ENCODE peak calls at places on chromosomes 5 and 9, in ten cellular contexts. G is A549, U is NCI-H748 treated with DMSO at 0.1 percent for 48 hours, L is amniotic stem cell, Q is tibial artery, Z is KG1, W is endothelial cell, O is lower lobe of right lung, A is HS-5, T is AG08396. E is an unnamed sample.

GRCh38 chr5:131846536-131846935 is 49.7 kb upstream of the FNIP1 start:
- DNase-seq in G (no peak), U (no peak), L (no peak), Q (no peak), Z (no peak), W (no peak), O (no peak), A (no peak), T (no peak), E (no peak)

GRCh38 chr5:93359958-93360305 is 221.1 kb downstream of the NR2F1-AS1 start:
- DNase-seq in G (no peak), U (no peak), L (no peak), Q (no peak), Z (no peak), W (no peak), O (no peak), A (no peak), T (no peak), E (no peak)

GRCh38 chr5:3218096-3218495 is 377.5 kb upstream of the IRX1 start:
- DNase-seq in G (no peak), U (no peak), L (no peak), Q (no peak), Z (no peak), W (no peak), O (no peak), A (no peak), T (no peak), E (no peak)

GRCh38 chr9:98201102-98201501 is 8.7 kb upstream of the CORO2A start:
- DNase-seq in G (no peak), U (no peak), L (no peak), Q (no peak), Z (no peak), W (no peak), O (no peak), A (no peak), T (no peak), E (no peak)

GRCh38 chr9:10614201-10614870 is 1.5 kb upstream of the PTPRD start:
- DNase-seq in G (no peak), U (no peak), L (no peak), Q (no peak), Z (no peak), W (no peak), O (no peak), A (peak; percentile 6), T (no peak), E (no peak)

GRCh38 chr5:108728566-108729305 is 19.0 kb upstream of the FER start:
- DNase-seq in G (no peak), U (no peak), L (no peak), Q (no peak), Z (no peak), W (peak; percentile 9), O (no peak), A (no peak), T (no peak), E (no peak)

GRCh38 chr9:70398145-70398556 is 16.3 kb downstream of the KLF9 start:
- DNase-seq in G (no peak), U (no peak), L (no peak), Q (no peak), Z (peak; percentile 29), W (no peak), O (no peak), A (no peak), T (no peak), E (no peak)

GRCh38 chr5:168165221-168165965 is 126.1 kb upstream of the WWC1 start:
- DNase-seq in G (no peak), U (peak; percentile 76), L (no peak), Q (no peak), Z (no peak), W (no peak), O (no peak), A (no peak), T (no peak), E (no peak)

GRCh38 chr5:52709171-52709925 is 78.4 kb upstream of the ITGA1 start:
- DNase-seq in G (no peak), U (no peak), L (no peak), Q (no peak), Z (no peak), W (peak; percentile 8), O (no peak), A (no peak), T (no peak), E (no peak)

GRCh38 chr9:109997682-109998081 is 210.3 kb downstream of the C9orf152 start:
- DNase-seq in G (no peak), U (no peak), L (no peak), Q (no peak), Z (no peak), W (no peak), O (no peak), A (no peak), T (no peak), E (no peak)

GRCh38 chr5:67301285-67301904 is 104.8 kb upstream of the CD180 start:
- DNase-seq in G (no peak), U (no peak), L (peak; percentile 37), Q (peak; percentile 94), Z (no peak), W (no peak), O (peak; percentile 63), A (peak; percentile 80), T (peak; percentile 33), E (peak; percentile 77)

GRCh38 chr5:74581988-74582365 is 58.6 kb downstream of the ENC1 start:
- DNase-seq in G (no peak), U (no peak), L (no peak), Q (no peak), Z (no peak), W (no peak), O (no peak), A (no peak), T (no peak), E (no peak)

GRCh38 chr5:150783422-150783928 is 4.9 kb downstream of the SMIM3 start:
- DNase-seq in G (no peak), U (peak; percentile 73), L (peak; percentile 71), Q (peak; percentile 76), Z (peak; percentile 50), W (no peak), O (no peak), A (peak; percentile 70), T (peak; percentile 55), E (no peak)

GRCh38 chr9:110650991-110651411 is 17.6 kb upstream of the MUSK start:
- DNase-seq in G (no peak), U (no peak), L (peak; percentile 86), Q (peak; percentile 37), Z (no peak), W (no peak), O (no peak), A (peak; percentile 97), T (peak; percentile 42), E (no peak)

GRCh38 chr5:149024477-149024876 is 38.4 kb downstream of the SH3TC2 start:
- DNase-seq in G (no peak), U (no peak), L (no peak), Q (no peak), Z (no peak), W (no peak), O (no peak), A (no peak), T (peak; percentile 35), E (no peak)

GRCh38 chr5:149448831-149449714 is 70.0 kb upstream of the IL17B start:
- DNase-seq in G (peak; percentile 60), U (no peak), L (no peak), Q (no peak), Z (no peak), W (no peak), O (no peak), A (no peak), T (no peak), E (no peak)

GRCh38 chr9:88915916-88916315 is 75.4 kb upstream of the S1PR3 start:
- DNase-seq in G (no peak), U (peak; percentile 27), L (no peak), Q (no peak), Z (no peak), W (no peak), O (no peak), A (no peak), T (no peak), E (no peak)

GRCh38 chr5:39947657-39948056 is 522.9 kb upstream of the DAB2 start:
- DNase-seq in G (peak; percentile 6), U (no peak), L (no peak), Q (no peak), Z (no peak), W (no peak), O (no peak), A (no peak), T (no peak), E (no peak)

GRCh38 chr5:74570250-74570649 is 70.3 kb downstream of the ENC1 start:
- DNase-seq in G (no peak), U (no peak), L (no peak), Q (no peak), Z (no peak), W (no peak), O (no peak), A (no peak), T (no peak), E (no peak)

GRCh38 chr5:67366256-67366655 is 169.7 kb upstream of the CD180 start:
- DNase-seq in G (no peak), U (no peak), L (no peak), Q (no peak), Z (no peak), W (no peak), O (no peak), A (no peak), T (no peak), E (no peak)

GRCh38 chr5:141349917-141350619 is at the start of gene PCDHGB1:
- DNase-seq in G (peak; percentile 87), U (peak; percentile 90), L (peak; percentile 13), Q (no peak), Z (no peak), W (peak; percentile 25), O (no peak), A (no peak), T (peak; percentile 84), E (peak; percentile 55)

GRCh38 chr5:80959768-80960442 is at the start of gene RASGRF2:
- DNase-seq in G (peak; percentile 22), U (no peak), L (peak; percentile 31), Q (no peak), Z (no peak), W (peak; percentile 56), O (no peak), A (no peak), T (peak; percentile 80), E (peak; percentile 44)

GRCh38 chr5:134142806-134143205 is 28.3 kb downstream of the TCF7 start:
- DNase-seq in G (no peak), U (no peak), L (no peak), Q (no peak), Z (no peak), W (no peak), O (peak; percentile 36), A (no peak), T (no peak), E (no peak)

GRCh38 chr5:117752403-117752802 is 1177.8 kb upstream of the SEMA6A start:
- DNase-seq in G (no peak), U (no peak), L (no peak), Q (no peak), Z (no peak), W (no peak), O (no peak), A (no peak), T (no peak), E (no peak)

GRCh38 chr9:114467910-114468309 is 37.4 kb downstream of the WHRN start:
- DNase-seq in G (no peak), U (no peak), L (no peak), Q (no peak), Z (no peak), W (no peak), O (no peak), A (no peak), T (no peak), E (no peak)

GRCh38 chr5:122559676-122560075 is 215.2 kb upstream of the SNX2 start:
- DNase-seq in G (no peak), U (no peak), L (no peak), Q (no peak), Z (no peak), W (no peak), O (no peak), A (peak; percentile 11), T (no peak), E (no peak)

GRCh38 chr5:134526483-134527155 is 1.1 kb downstream of the JADE2 start:
- DNase-seq in G (no peak), U (no peak), L (no peak), Q (peak; percentile 62), Z (no peak), W (peak; percentile 75), O (peak; percentile 90), A (no peak), T (peak; percentile 83), E (peak; percentile 90)

GRCh38 chr5:172833691-172834569 is at the start of gene ERGIC1:
- DNase-seq in G (peak; percentile 84), U (peak; percentile 43), L (peak; percentile 44), Q (peak; percentile 84), Z (peak; percentile 81), W (peak; percentile 73), O (peak; percentile 92), A (no peak), T (peak; percentile 91), E (peak; percentile 93)

E was measured in Right ventricle myocardium superior.